ENCODE peak calls at places on chromosomes 11 and 22, in six cellular contexts. A is fibroblast of pulmonary artery, L is lower lobe of right lung, Z is cardiac fibroblast, J is breast epithelium, X is A549. N is an unnamed sample.

GRCh38 chr22:22449819-22450218 is 58.7 kb downstream of the ZNF280B start:
- DNase-seq in A (no peak), X (no peak), Z (no peak), J (no peak), L (no peak), N (no peak)

GRCh38 chr11:106765849-106766248 is 252.4 kb downstream of the GUCY1A2 start:
- DNase-seq in L (no peak), X (no peak), J (no peak), A (no peak), Z (peak), N (no peak)

GRCh38 chr11:115580927-115581680 is 76.9 kb upstream of the CADM1 start:
- DNase-seq in A (no peak), Z (no peak), J (no peak), L (peak), X (no peak), N (no peak)

GRCh38 chr11:297666-298405 is 1.5 kb downstream of the IFITM5 start:
- DNase-seq in Z (no peak), L (peak), A (no peak), J (no peak), X (no peak), N (peak)

GRCh38 chr11:57322881-57323467 is 1.8 kb downstream of the TNKS1BP1 start:
- DNase-seq in J (no peak), Z (no peak), A (no peak), X (no peak), L (no peak), N (no peak)

GRCh38 chr11:70806461-70807194 is 408.3 kb downstream of the CTTN start:
- DNase-seq in Z (no peak), J (no peak), L (no peak), X (no peak), A (no peak), N (no peak)

GRCh38 chr22:33666249-33666648 is 254.0 kb downstream of the LARGE1 start:
- DNase-seq in L (no peak), A (no peak), X (no peak), J (no peak), Z (no peak), N (no peak)

GRCh38 chr11:47489395-47489755 is 40.4 kb upstream of the RAPSN start:
- DNase-seq in Z (peak), A (no peak), X (no peak), J (no peak), L (no peak), N (no peak)

GRCh38 chr11:9753031-9753430 is 89.2 kb downstream of the SWAP70 start:
- DNase-seq in J (no peak), X (no peak), L (no peak), A (peak), Z (peak), N (no peak)

GRCh38 chr11:13759050-13759449 is 90.6 kb downstream of the FAR1 start:
- DNase-seq in A (no peak), X (no peak), L (no peak), Z (no peak), J (no peak), N (no peak)

GRCh38 chr11:35058318-35058717 is 80.7 kb upstream of the CD44 start:
- DNase-seq in J (no peak), Z (no peak), X (no peak), L (no peak), A (no peak), N (no peak)

GRCh38 chr11:72120930-72121329 is 8.4 kb upstream of the ANAPC15 start:
- DNase-seq in J (no peak), Z (no peak), X (no peak), L (no peak), A (no peak), N (no peak)

GRCh38 chr22:45771711-45772110 is 100.1 kb downstream of the ATXN10 start:
- DNase-seq in J (no peak), Z (no peak), X (no peak), A (no peak), L (no peak), N (no peak)

GRCh38 chr11:19696073-19696472 is 16.6 kb upstream of the NAV2 start:
- DNase-seq in A (no peak), X (no peak), J (no peak), L (no peak), Z (no peak), N (no peak)

GRCh38 chr11:75355051-75355450 is 3.6 kb upstream of the ARRB1 start:
- DNase-seq in A (no peak), J (no peak), X (no peak), Z (no peak), L (no peak), N (no peak)

GRCh38 chr22:48523091-48523490 is 1304.6 kb downstream of the BRD1 start:
- DNase-seq in A (no peak), Z (no peak), J (no peak), X (no peak), L (no peak), N (no peak)

GRCh38 chr22:19842386-19843106 is 12.1 kb downstream of the GNB1L start:
- DNase-seq in X (no peak), L (no peak), J (no peak), Z (no peak), A (no peak), N (no peak)

GRCh38 chr11:117612111-117612510 is 184.9 kb downstream of the DSCAML1 start:
- DNase-seq in A (no peak), L (no peak), X (no peak), J (no peak), Z (no peak), N (no peak)

GRCh38 chr22:23763579-23764331 is 965 bp downstream of the C22orf15 start:
- DNase-seq in X (no peak), L (peak), J (no peak), A (no peak), Z (no peak), N (peak)

GRCh38 chr11:113554531-113554930 is 79.3 kb upstream of the DRD2 start:
- DNase-seq in Z (no peak), A (no peak), J (no peak), X (no peak), L (no peak), N (no peak)

GRCh38 chr11:75565221-75565814 is 3.3 kb downstream of the SERPINH1 start:
- DNase-seq in X (no peak), J (no peak), A (peak), L (no peak), Z (peak), N (no peak)

GRCh38 chr22:23305922-23306374 is 125.6 kb downstream of the BCR start:
- DNase-seq in J (peak), Z (peak), L (peak), X (no peak), A (peak), N (no peak)

GRCh38 chr11:133918606-133919260 is 38.0 kb downstream of the IGSF9B start:
- DNase-seq in L (no peak), Z (no peak), A (no peak), X (no peak), J (no peak), N (no peak)

GRCh38 chr11:126861796-126862195 is 138.8 kb downstream of the KIRREL3 start:
- DNase-seq in L (no peak), J (no peak), A (no peak), Z (no peak), X (no peak), N (no peak)

GRCh38 chr11:2794947-2795346 is 90.6 kb downstream of the CDKN1C start:
- DNase-seq in Z (no peak), J (peak), X (no peak), A (no peak), L (peak), N (no peak)

GRCh38 chr11:115418626-115419025 is 85.6 kb downstream of the CADM1 start:
- DNase-seq in Z (no peak), J (no peak), X (no peak), A (no peak), L (no peak), N (no peak)

GRCh38 chr11:69599502-69599901 is 41.5 kb upstream of the CCND1 start:
- DNase-seq in X (no peak), A (no peak), L (no peak), Z (no peak), J (no peak), N (no peak)

GRCh38 chr22:41001722-41002122 is 50.5 kb downstream of the RBX1 start:
- DNase-seq in X (no peak), J (no peak), A (peak), Z (peak), L (no peak), N (no peak)